ENCODE peak calls at places on chromosomes 16 and 17, in five cellular contexts. N is GM23338; P is small intestine; Q is Panc1; E is effector memory CD4-positive, alpha-beta T cell. V is an unnamed sample. For H3K4me1 and H3K36me3, the result is how much of the 10 kb centered on the place peaks cover.

GRCh38 chr17:19411641-19412040 is 609 bp downstream of the RNF112 start:
- DNase-seq in Q (no peak), E (no peak), P (no peak), N (peak), V (no peak)

GRCh38 chr16:48444574-48444973 is 59.4 kb upstream of the SIAH1 start:
- DNase-seq in E (no peak), P (peak), N (no peak), Q (peak), V (no peak)

GRCh38 chr17:6165806-6166205 is 95.6 kb downstream of the WSCD1 start:
- DNase-seq in P (no peak), Q (no peak), E (no peak), N (no peak), V (no peak)

GRCh38 chr17:80176757-80177156 is 6.9 kb downstream of the CARD14 start:
- DNase-seq in P (no peak), E (no peak), Q (no peak), N (no peak), V (no peak)

GRCh38 chr17:13597723-13598347 is 3.9 kb downstream of the HS3ST3A1 start:
- DNase-seq in Q (peak), P (peak), E (no peak), N (peak), V (peak)

GRCh38 chr17:78343099-78343432 is 16.8 kb downstream of the SOCS3 start:
- DNase-seq in Q (no peak), P (no peak), N (peak), E (no peak), V (no peak)

GRCh38 chr17:1226308-1226707 is 43.9 kb upstream of the BHLHA9 start:
- DNase-seq in Q (no peak), P (no peak), E (no peak), N (no peak), V (no peak)

GRCh38 chr16:53559552-53559951 is 56.5 kb upstream of the AKTIP start:
- DNase-seq in Q (no peak), E (no peak), N (no peak), P (no peak), V (no peak)

GRCh38 chr17:31739300-31739699 is 119.7 kb downstream of the COPRS start:
- DNase-seq in E (no peak), N (no peak), P (no peak), Q (no peak), V (no peak)

GRCh38 chr16:50360033-50360778 is 8.6 kb downstream of the BRD7 start:
- DNase-seq in N (no peak), P (no peak), E (no peak), Q (no peak), V (no peak)

GRCh38 chr17:17492562-17492961 is 3.6 kb downstream of the RASD1 start:
- DNase-seq in P (no peak), E (no peak), Q (no peak), N (no peak), V (no peak)

GRCh38 chr17:49523196-49523595 is 28.1 kb downstream of the NGFR start:
- DNase-seq in N (no peak), Q (no peak), E (no peak), P (no peak), V (no peak)

GRCh38 chr17:77771587-77771986 is 186.9 kb upstream of the TNRC6C start:
- DNase-seq in E (no peak), P (no peak), N (no peak), Q (no peak), V (no peak)

GRCh38 chr17:915416-916201 is 64.0 kb downstream of the NXN start:
- DNase-seq in N (peak), E (no peak), P (no peak), Q (no peak), V (no peak)

GRCh38 chr17:11244781-11245180 is 3.8 kb downstream of the SHISA6 start:
- DNase-seq in P (no peak), E (no peak), Q (no peak), N (no peak), V (no peak)

GRCh38 chr17:67582632-67583230 is 135.0 kb upstream of the NOL11 start:
- DNase-seq in E (no peak), N (no peak), Q (no peak), P (peak), V (no peak)

GRCh38 chr17:13583996-13584700 is 17.6 kb downstream of the HS3ST3A1 start:
- DNase-seq in N (no peak), E (no peak), Q (no peak), P (no peak), V (no peak)

GRCh38 chr17:66964930-66965800 is 658 bp downstream of the CACNG4 start:
- DNase-seq in Q (no peak), N (peak), E (no peak), P (no peak), V (no peak)

GRCh38 chr17:64496348-64496785 is 487 bp downstream of the POLG2 start:
- DNase-seq in N (peak), E (no peak), Q (no peak), P (no peak), V (peak)

GRCh38 chr17:17181666-17182600 is 24.2 kb downstream of the PLD6 start:
- DNase-seq in Q (no peak), N (no peak), P (no peak), E (no peak), V (no peak)

GRCh38 chr17:48597775-48598631 is 4.4 kb upstream of the HOXB5 start:
- DNase-seq in P (no peak), Q (no peak), N (peak), E (no peak), V (peak)

GRCh38 chr17:34998205-34998604 is 17.9 kb downstream of the LIG3 start:
- DNase-seq in Q (no peak), P (peak), N (peak), E (peak), V (peak)

GRCh38 chr16:85227924-85228462 is 115.7 kb upstream of the CIBAR2 start:
- DNase-seq in N (peak), Q (no peak), P (no peak), E (no peak), V (no peak)

GRCh38 chr17:3976675-3977171 is 12.5 kb upstream of the ATP2A3 start:
- DNase-seq in E (no peak), Q (no peak), N (no peak), P (peak), V (no peak)

GRCh38 chr16:51393381-51394005 is 242.4 kb upstream of the SALL1 start:
- DNase-seq in Q (peak), N (no peak), E (no peak), P (no peak), V (no peak)

GRCh38 chr16:8990445-8990844 is 26.7 kb upstream of the USP7 start:
- DNase-seq in P (no peak), N (peak), Q (no peak), E (no peak), V (no peak)
- H3K4me1 ChIP-seq in P (under half), N (under half), Q (under half), E (under half), V (under half)

DNA sequence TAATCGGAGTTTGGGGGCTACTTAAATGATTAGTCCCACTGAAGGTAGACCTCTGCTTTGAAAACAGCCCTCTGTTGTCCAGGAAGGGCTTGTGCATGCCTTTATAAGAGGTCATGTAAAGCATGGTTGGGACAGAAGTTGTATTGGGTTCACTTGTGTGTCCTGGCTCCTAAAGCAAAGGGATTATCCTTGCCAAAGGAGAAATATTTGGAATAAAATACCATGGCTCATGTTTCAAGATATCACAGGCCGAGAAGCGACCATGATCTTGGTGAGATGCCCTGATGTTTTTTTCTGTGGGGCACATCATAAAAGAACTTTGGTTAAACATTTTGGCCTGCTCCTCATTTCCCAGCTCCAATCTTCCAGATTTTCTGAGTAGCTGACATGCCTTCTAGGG is 234.1 kb downstream of the MSI2 start:
- DNase-seq in N (no peak), P (no peak), Q (no peak), E (no peak), V (no peak)
- H3K36me3 ChIP-seq in N (under half), P (under half), Q (under half), E (under half), V (under half)

DNA sequence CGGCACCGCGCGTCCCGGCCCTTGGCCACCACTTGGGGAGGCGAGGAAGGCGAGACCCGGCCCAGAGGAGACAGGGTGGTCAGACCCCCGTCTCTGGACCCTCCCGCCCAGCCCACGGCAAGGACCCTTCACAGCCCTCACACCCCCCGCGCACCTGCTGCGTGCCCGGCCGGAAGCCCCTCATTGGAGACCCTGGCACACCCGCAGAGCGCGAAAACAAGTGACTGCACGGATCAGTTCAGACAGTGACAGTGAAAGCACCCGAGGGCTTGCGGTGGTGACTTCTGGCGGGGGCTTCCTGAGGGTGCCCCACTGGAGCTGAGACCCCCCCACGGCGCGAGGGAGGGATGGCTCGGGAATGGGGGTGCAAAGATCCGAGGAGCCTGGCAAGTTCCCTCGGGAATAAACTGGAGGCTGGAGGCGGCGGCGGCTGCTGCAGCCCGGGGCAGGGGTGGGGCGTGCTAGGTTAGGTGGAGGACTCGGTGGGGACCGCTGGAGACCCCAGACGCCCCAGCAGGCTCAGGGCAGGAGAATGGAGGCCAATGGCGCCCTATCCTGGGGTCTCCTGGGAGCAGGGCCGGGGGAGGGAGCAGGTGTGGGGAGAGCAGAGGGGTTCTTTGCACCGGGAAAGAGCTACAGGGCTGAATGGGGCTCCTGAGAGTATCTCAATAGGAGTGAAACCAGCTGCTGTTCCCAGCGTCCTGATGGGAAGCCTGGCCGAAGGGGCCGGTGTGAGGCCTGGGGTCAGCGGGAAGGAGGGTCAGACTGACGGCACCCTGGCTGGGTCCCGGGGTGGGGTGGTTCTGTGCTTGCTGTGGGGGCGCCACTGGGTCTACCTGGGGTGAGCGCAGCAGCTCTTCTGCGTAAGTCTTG is 824 bp upstream of the FBXL16 start:
- DNase-seq in Q (no peak), N (peak), P (no peak), E (no peak), V (no peak)
- H3K27ac ChIP-seq in Q (no peak), N (no peak), P (no peak), E (no peak), V (no peak)

GRCh38 chr17:59424331-59424730 is 92.9 kb downstream of the YPEL2 start:
- DNase-seq in P (no peak), N (no peak), Q (no peak), E (no peak), V (no peak)
- H3K4me1 ChIP-seq in P (under half), N (under half), Q (under half), E (under half), V (under half)

DNA sequence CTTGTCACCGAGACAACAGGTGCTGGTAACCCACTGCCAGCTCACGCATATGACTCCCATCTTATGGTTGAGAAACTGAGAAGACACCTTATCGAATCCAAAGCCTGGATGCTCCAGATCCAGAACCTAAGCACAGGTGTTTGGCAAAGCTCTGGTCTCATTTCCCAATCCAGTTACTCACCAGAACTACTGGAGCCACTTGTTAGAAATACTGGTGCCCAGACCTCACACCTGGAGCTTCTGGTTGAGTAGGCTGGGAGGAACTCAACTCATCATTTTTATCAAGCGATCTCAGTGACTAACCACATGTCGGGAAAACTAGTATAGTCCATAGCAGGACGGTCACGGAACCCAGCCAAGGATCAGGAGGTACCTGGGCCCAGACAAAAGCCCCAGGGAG is 86.7 kb upstream of the RCVRN start:
- DNase-seq in N (no peak), E (no peak), Q (no peak), P (no peak), V (no peak)
- H3K36me3 ChIP-seq in N (under half), E (under half), Q (under half), P (under half), V (under half)

V was measured in CD8-positive, alpha-beta memory T cell.